ENCODE peak calls at places on chromosomes 16 and 17, in seven cellular contexts. One of them, this sample, is unnamed.

GRCh38 chr16:55494994-55495421 is 13.9 kb upstream of the LPCAT2 start:
- DNase-seq in stimulated activated CD4-positive, alpha-beta T cell treated with anti-CD3 and anti-CD28 coated beads, TNF-alpha, amount 100 ng/mL, for 4 hours: no peak
- DNase-seq in neuronal stem cell: no peak
- DNase-seq in HFFc6: peak; percentile 94
- DNase-seq in progenitor cell of endocrine pancreas: no peak
- DNase-seq in activated CD4-positive, alpha-beta T cell treated with anti-CD3 and anti-CD28 coated beads, Interleukin-2, amount 50 U/mL, for 1 hour: no peak
- DNase-seq in esophagus squamous epithelium: no peak
- DNase-seq in this sample: peak; percentile 77

GRCh38 chr17:13204607-13205237 is 186.9 kb upstream of the ELAC2 start:
- DNase-seq in stimulated activated CD4-positive, alpha-beta T cell treated with anti-CD3 and anti-CD28 coated beads, TNF-alpha, amount 100 ng/mL, for 4 hours: no peak
- DNase-seq in neuronal stem cell: no peak
- DNase-seq in HFFc6: no peak
- DNase-seq in progenitor cell of endocrine pancreas: no peak
- DNase-seq in activated CD4-positive, alpha-beta T cell treated with anti-CD3 and anti-CD28 coated beads, Interleukin-2, amount 50 U/mL, for 1 hour: no peak
- DNase-seq in esophagus squamous epithelium: no peak
- DNase-seq in this sample: no peak

GRCh38 chr17:40355123-40355803 is 9.3 kb downstream of the GJD3 start:
- DNase-seq in stimulated activated CD4-positive, alpha-beta T cell treated with anti-CD3 and anti-CD28 coated beads, TNF-alpha, amount 100 ng/mL, for 4 hours: peak; percentile 59
- DNase-seq in neuronal stem cell: peak; percentile 72
- DNase-seq in HFFc6: peak; percentile 33
- DNase-seq in progenitor cell of endocrine pancreas: peak; percentile 87
- DNase-seq in activated CD4-positive, alpha-beta T cell treated with anti-CD3 and anti-CD28 coated beads, Interleukin-2, amount 50 U/mL, for 1 hour: peak; percentile 81
- DNase-seq in esophagus squamous epithelium: no peak
- DNase-seq in this sample: peak; percentile 89

GRCh38 chr17:17122781-17123483 is 80.7 kb downstream of the MPRIP start:
- DNase-seq in stimulated activated CD4-positive, alpha-beta T cell treated with anti-CD3 and anti-CD28 coated beads, TNF-alpha, amount 100 ng/mL, for 4 hours: no peak
- DNase-seq in neuronal stem cell: no peak
- DNase-seq in HFFc6: no peak
- DNase-seq in progenitor cell of endocrine pancreas: no peak
- DNase-seq in activated CD4-positive, alpha-beta T cell treated with anti-CD3 and anti-CD28 coated beads, Interleukin-2, amount 50 U/mL, for 1 hour: no peak
- DNase-seq in esophagus squamous epithelium: no peak
- DNase-seq in this sample: no peak

GRCh38 chr16:57186630-57187507 is 740 bp downstream of the RSPRY1 start:
- DNase-seq in stimulated activated CD4-positive, alpha-beta T cell treated with anti-CD3 and anti-CD28 coated beads, TNF-alpha, amount 100 ng/mL, for 4 hours: no peak
- DNase-seq in neuronal stem cell: peak; percentile 29
- DNase-seq in HFFc6: peak; percentile 10
- DNase-seq in progenitor cell of endocrine pancreas: no peak
- DNase-seq in activated CD4-positive, alpha-beta T cell treated with anti-CD3 and anti-CD28 coated beads, Interleukin-2, amount 50 U/mL, for 1 hour: peak; percentile 8
- DNase-seq in esophagus squamous epithelium: no peak
- DNase-seq in this sample: peak; percentile 30

GRCh38 chr17:75271955-75272847 is 1.2 kb upstream of the MIF4GD start:
- DNase-seq in stimulated activated CD4-positive, alpha-beta T cell treated with anti-CD3 and anti-CD28 coated beads, TNF-alpha, amount 100 ng/mL, for 4 hours: no peak
- DNase-seq in neuronal stem cell: no peak
- DNase-seq in HFFc6: peak; percentile 68
- DNase-seq in progenitor cell of endocrine pancreas: no peak
- DNase-seq in activated CD4-positive, alpha-beta T cell treated with anti-CD3 and anti-CD28 coated beads, Interleukin-2, amount 50 U/mL, for 1 hour: peak; percentile 8
- DNase-seq in esophagus squamous epithelium: no peak
- DNase-seq in this sample: peak; percentile 76

GRCh38 chr16:6562985-6563384 is 769.7 kb upstream of the RBFOX1 start:
- DNase-seq in stimulated activated CD4-positive, alpha-beta T cell treated with anti-CD3 and anti-CD28 coated beads, TNF-alpha, amount 100 ng/mL, for 4 hours: no peak
- DNase-seq in neuronal stem cell: no peak
- DNase-seq in HFFc6: no peak
- DNase-seq in progenitor cell of endocrine pancreas: no peak
- DNase-seq in activated CD4-positive, alpha-beta T cell treated with anti-CD3 and anti-CD28 coated beads, Interleukin-2, amount 50 U/mL, for 1 hour: no peak
- DNase-seq in esophagus squamous epithelium: no peak
- DNase-seq in this sample: no peak

GRCh38 chr17:15112881-15113617 is 152.1 kb downstream of the PMP22 start:
- DNase-seq in stimulated activated CD4-positive, alpha-beta T cell treated with anti-CD3 and anti-CD28 coated beads, TNF-alpha, amount 100 ng/mL, for 4 hours: no peak
- DNase-seq in neuronal stem cell: no peak
- DNase-seq in HFFc6: peak; percentile 31
- DNase-seq in progenitor cell of endocrine pancreas: no peak
- DNase-seq in activated CD4-positive, alpha-beta T cell treated with anti-CD3 and anti-CD28 coated beads, Interleukin-2, amount 50 U/mL, for 1 hour: no peak
- DNase-seq in esophagus squamous epithelium: no peak
- DNase-seq in this sample: peak; percentile 42

GRCh38 chr17:4072487-4073157 is 70.2 kb downstream of the ZZEF1 start:
- DNase-seq in stimulated activated CD4-positive, alpha-beta T cell treated with anti-CD3 and anti-CD28 coated beads, TNF-alpha, amount 100 ng/mL, for 4 hours: no peak
- DNase-seq in neuronal stem cell: no peak
- DNase-seq in HFFc6: peak; percentile 58
- DNase-seq in progenitor cell of endocrine pancreas: no peak
- DNase-seq in activated CD4-positive, alpha-beta T cell treated with anti-CD3 and anti-CD28 coated beads, Interleukin-2, amount 50 U/mL, for 1 hour: no peak
- DNase-seq in esophagus squamous epithelium: no peak
- DNase-seq in this sample: peak; percentile 42

GRCh38 chr17:10127819-10128375 is 70.5 kb downstream of the GAS7 start:
- DNase-seq in stimulated activated CD4-positive, alpha-beta T cell treated with anti-CD3 and anti-CD28 coated beads, TNF-alpha, amount 100 ng/mL, for 4 hours: no peak
- DNase-seq in neuronal stem cell: no peak
- DNase-seq in HFFc6: peak; percentile 88
- DNase-seq in progenitor cell of endocrine pancreas: no peak
- DNase-seq in activated CD4-positive, alpha-beta T cell treated with anti-CD3 and anti-CD28 coated beads, Interleukin-2, amount 50 U/mL, for 1 hour: no peak
- DNase-seq in esophagus squamous epithelium: no peak
- DNase-seq in this sample: peak; percentile 95

GRCh38 chr17:17061516-17061915 is 19.3 kb downstream of the MPRIP start:
- DNase-seq in stimulated activated CD4-positive, alpha-beta T cell treated with anti-CD3 and anti-CD28 coated beads, TNF-alpha, amount 100 ng/mL, for 4 hours: no peak
- DNase-seq in neuronal stem cell: no peak
- DNase-seq in HFFc6: no peak
- DNase-seq in progenitor cell of endocrine pancreas: no peak
- DNase-seq in activated CD4-positive, alpha-beta T cell treated with anti-CD3 and anti-CD28 coated beads, Interleukin-2, amount 50 U/mL, for 1 hour: no peak
- DNase-seq in esophagus squamous epithelium: no peak
- DNase-seq in this sample: no peak

This sample was measured in GM03348.